ENCODE peak calls at places on chromosomes 7 and 10, in ten cellular contexts. I is type B pancreatic cell, E is breast epithelium, T is coronary artery, L is HCT116, Y is heart left ventricle, N is foreskin fibroblast, O is neural progenitor cell, U is GM10248, X is sigmoid colon. A is an unnamed sample.

GRCh38 chr7:149500201-149500600 is 2.6 kb upstream of the ZNF746 start:
- DNase-seq in I (no peak), E (no peak), T (no peak), L (no peak), Y (no peak), N (no peak), O (no peak), U (no peak), X (no peak), A (no peak)

GRCh38 chr7:54722026-54722425 is 37.0 kb downstream of the SEC61G start:
- DNase-seq in I (no peak), E (no peak), T (no peak), L (no peak), Y (no peak), N (no peak), O (no peak), U (no peak), X (no peak), A (no peak)

GRCh38 chr7:27235387-27236052 is 7.1 kb upstream of the EVX1 start:
- DNase-seq in I (peak), E (no peak), T (no peak), L (peak), Y (no peak), N (no peak), O (peak), U (no peak), X (peak), A (no peak)

GRCh38 chr10:37700886-37701780 is 156.3 kb downstream of the ZNF248 start:
- DNase-seq in I (peak), E (no peak), T (peak), L (no peak), Y (no peak), N (no peak), O (no peak), U (no peak), X (no peak), A (no peak)

GRCh38 chr7:15085361-15085760 is 182.8 kb upstream of the DGKB start:
- DNase-seq in I (no peak), E (no peak), T (no peak), L (no peak), Y (no peak), N (no peak), O (no peak), U (no peak), X (no peak), A (no peak)

GRCh38 chr10:100346351-100346764 is 675 bp upstream of the SCD start:
- DNase-seq in I (peak), E (no peak), T (no peak), L (peak), Y (peak), N (peak), O (peak), U (peak), X (peak), A (peak)

GRCh38 chr10:48444266-48444665 is 137.8 kb downstream of the MAPK8 start:
- DNase-seq in I (no peak), E (no peak), T (no peak), L (peak), Y (no peak), N (no peak), O (peak), U (peak), X (no peak), A (peak)

GRCh38 chr10:89242340-89242680 is 9.3 kb downstream of the LIPA start:
- DNase-seq in I (no peak), E (no peak), T (no peak), L (no peak), Y (no peak), N (no peak), O (peak), U (no peak), X (no peak), A (no peak)

GRCh38 chr10:91593366-91593765 is 39.5 kb downstream of the PPP1R3C start:
- DNase-seq in I (no peak), E (peak), T (no peak), L (no peak), Y (no peak), N (no peak), O (no peak), U (no peak), X (no peak), A (no peak)

GRCh38 chr10:8102708-8103401 is 48.4 kb downstream of the GATA3 start:
- DNase-seq in I (no peak), E (no peak), T (no peak), L (no peak), Y (no peak), N (no peak), O (no peak), U (peak), X (no peak), A (peak)

GRCh38 chr10:513393-513792 is 176.1 kb downstream of the DIP2C start:
- DNase-seq in I (no peak), E (no peak), T (no peak), L (no peak), Y (no peak), N (no peak), O (no peak), U (peak), X (peak), A (peak)

GRCh38 chr7:83413831-83414230 is 235.1 kb downstream of the SEMA3E start:
- DNase-seq in I (no peak), E (no peak), T (no peak), L (no peak), Y (no peak), N (peak), O (no peak), U (no peak), X (no peak), A (no peak)

GRCh38 chr7:16648551-16648950 is 2.6 kb downstream of the BZW2 start:
- DNase-seq in I (no peak), E (no peak), T (no peak), L (no peak), Y (no peak), N (no peak), O (peak), U (no peak), X (no peak), A (no peak)

GRCh38 chr7:44990520-44991023 is 9.4 kb upstream of the CCM2 start:
- DNase-seq in I (no peak), E (no peak), T (no peak), L (no peak), Y (no peak), N (no peak), O (no peak), U (no peak), X (no peak), A (no peak)

GRCh38 chr10:95445837-95446347 is 115.3 kb downstream of the SORBS1 start:
- DNase-seq in I (no peak), E (peak), T (peak), L (peak), Y (no peak), N (peak), O (peak), U (peak), X (peak), A (peak)

GRCh38 chr7:80182630-80183276 is 48.1 kb downstream of the GNAI1 start:
- DNase-seq in I (no peak), E (no peak), T (no peak), L (peak), Y (no peak), N (no peak), O (no peak), U (no peak), X (no peak), A (no peak)

GRCh38 chr7:26100940-26101339 is 51.1 kb upstream of the NFE2L3 start:
- DNase-seq in I (no peak), E (no peak), T (no peak), L (no peak), Y (no peak), N (no peak), O (peak), U (peak), X (no peak), A (no peak)

GRCh38 chr7:158508802-158509385 is 78.7 kb downstream of the PTPRN2 start:
- DNase-seq in I (no peak), E (no peak), T (no peak), L (no peak), Y (no peak), N (no peak), O (no peak), U (no peak), X (no peak), A (no peak)

GRCh38 chr10:102230264-102230860 is 4.3 kb downstream of the ELOVL3 start:
- DNase-seq in I (peak), E (no peak), T (peak), L (peak), Y (peak), N (peak), O (peak), U (peak), X (no peak), A (peak)

GRCh38 chr10:126628746-126629145 is 41.7 kb downstream of the C10orf90 start:
- DNase-seq in I (no peak), E (no peak), T (no peak), L (no peak), Y (no peak), N (no peak), O (no peak), U (no peak), X (no peak), A (no peak)

GRCh38 chr7:8161398-8161828 is 100.6 kb downstream of the ICA1 start:
- DNase-seq in I (no peak), E (no peak), T (no peak), L (no peak), Y (no peak), N (no peak), O (no peak), U (no peak), X (no peak), A (no peak)

GRCh38 chr7:105656922-105657521 is 75.7 kb upstream of the EFCAB10 start:
- DNase-seq in I (no peak), E (no peak), T (no peak), L (peak), Y (no peak), N (no peak), O (peak), U (peak), X (peak), A (peak)

GRCh38 chr7:16660702-16661464 is 14.9 kb downstream of the BZW2 start:
- DNase-seq in I (no peak), E (no peak), T (no peak), L (no peak), Y (no peak), N (peak), O (no peak), U (no peak), X (no peak), A (no peak)

GRCh38 chr7:12032146-12032545 is 178.9 kb upstream of the TMEM106B start:
- DNase-seq in I (no peak), E (no peak), T (no peak), L (no peak), Y (no peak), N (no peak), O (no peak), U (no peak), X (no peak), A (no peak)

GRCh38 chr7:128886391-128887168 is 23.9 kb downstream of the ATP6V1F start:
- DNase-seq in I (no peak), E (no peak), T (no peak), L (no peak), Y (peak), N (no peak), O (no peak), U (no peak), X (peak), A (no peak)

GRCh38 chr10:94429049-94429707 is 26.8 kb downstream of the TBC1D12 start:
- DNase-seq in I (no peak), E (no peak), T (no peak), L (no peak), Y (no peak), N (no peak), O (no peak), U (no peak), X (no peak), A (no peak)

GRCh38 chr10:27865221-27865635 is 119.6 kb upstream of the MKX start:
- DNase-seq in I (no peak), E (no peak), T (no peak), L (peak), Y (no peak), N (peak), O (no peak), U (no peak), X (no peak), A (no peak)

GRCh38 chr7:157850481-157851444 is 514.0 kb downstream of the DNAJB6 start:
- DNase-seq in I (no peak), E (no peak), T (no peak), L (no peak), Y (no peak), N (no peak), O (no peak), U (no peak), X (no peak), A (no peak)

GRCh38 chr7:11753441-11753840 is 78.6 kb downstream of the THSD7A start:
- DNase-seq in I (no peak), E (no peak), T (no peak), L (no peak), Y (no peak), N (no peak), O (peak), U (no peak), X (no peak), A (no peak)

GRCh38 chr10:3948843-3949242 is 163.8 kb upstream of the KLF6 start:
- DNase-seq in I (no peak), E (no peak), T (no peak), L (no peak), Y (no peak), N (no peak), O (no peak), U (no peak), X (no peak), A (no peak)

GRCh38 chr10:7915923-7916322 is 97.6 kb downstream of the TAF3 start:
- DNase-seq in I (no peak), E (no peak), T (no peak), L (no peak), Y (no peak), N (peak), O (no peak), U (no peak), X (no peak), A (no peak)

GRCh38 chr10:128632694-128633093 is 506.5 kb upstream of the MKI67 start:
- DNase-seq in I (no peak), E (no peak), T (no peak), L (no peak), Y (no peak), N (no peak), O (no peak), U (no peak), X (no peak), A (no peak)

GRCh38 chr10:128630787-128631252 is 504.6 kb upstream of the MKI67 start:
- DNase-seq in I (no peak), E (no peak), T (no peak), L (no peak), Y (no peak), N (no peak), O (no peak), U (no peak), X (no peak), A (no peak)

GRCh38 chr10:128629111-128630096 is 503.2 kb upstream of the MKI67 start:
- DNase-seq in I (no peak), E (peak), T (no peak), L (peak), Y (no peak), N (no peak), O (no peak), U (no peak), X (no peak), A (no peak)

GRCh38 chr10:128631801-128632241 is 505.6 kb upstream of the MKI67 start:
- DNase-seq in I (no peak), E (no peak), T (no peak), L (peak), Y (no peak), N (no peak), O (peak), U (no peak), X (no peak), A (no peak)

DNA sequence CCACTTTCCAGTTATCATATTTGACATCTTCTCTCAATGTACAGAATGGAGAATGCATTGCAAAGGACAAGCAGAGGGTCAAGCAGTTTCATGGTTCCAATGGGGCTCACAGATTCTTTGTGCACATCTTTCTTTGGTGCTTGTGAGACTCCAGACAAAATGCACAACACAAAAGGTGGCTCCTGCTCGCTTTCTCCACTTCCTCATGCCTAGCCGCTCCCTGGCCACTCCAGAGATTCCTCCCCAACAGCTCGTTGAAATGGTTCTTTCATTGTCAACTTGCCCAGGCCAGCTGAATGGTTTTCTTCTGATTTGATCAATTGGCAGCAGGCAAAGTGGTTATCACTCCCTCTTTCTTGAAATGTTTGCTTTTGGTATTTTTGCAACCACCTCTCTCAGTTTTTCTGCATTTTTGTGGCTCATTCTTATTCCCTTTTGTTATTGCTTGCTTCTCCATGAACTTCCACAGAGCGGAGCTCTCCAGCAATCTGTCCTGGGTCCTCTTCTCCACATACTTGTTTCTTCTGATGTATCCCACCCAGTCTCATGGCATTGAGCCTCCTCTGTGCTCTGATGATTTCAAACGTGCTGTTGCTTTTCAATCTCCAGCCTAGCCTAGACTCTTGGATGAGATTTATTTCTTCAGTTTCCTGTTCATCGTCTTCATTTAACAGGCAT is 507.8 kb upstream of the MKI67 start:
- DNase-seq in I (no peak), E (no peak), T (no peak), L (no peak), Y (no peak), N (no peak), O (peak), U (no peak), X (no peak), A (no peak)
- TF ChIP-seq CTCF in I (peak), E (no peak), T (no peak), L (peak), Y (peak), N (no peak), O (peak), U (no peak), X (no peak), A (no peak)

GRCh38 chr7:110841840-110842579 is 248.9 kb upstream of the LRRN3 start:
- DNase-seq in I (no peak), E (no peak), T (no peak), L (no peak), Y (no peak), N (no peak), O (peak), U (no peak), X (no peak), A (no peak)

GRCh38 chr7:110842796-110843195 is 248.1 kb upstream of the LRRN3 start:
- DNase-seq in I (no peak), E (no peak), T (no peak), L (no peak), Y (no peak), N (no peak), O (no peak), U (no peak), X (no peak), A (no peak)

GRCh38 chr7:110835209-110835608 is 255.7 kb upstream of the LRRN3 start:
- DNase-seq in I (no peak), E (no peak), T (no peak), L (no peak), Y (no peak), N (no peak), O (no peak), U (no peak), X (no peak), A (no peak)

GRCh38 chr7:110835889-110836288 is 255.0 kb upstream of the LRRN3 start:
- DNase-seq in I (no peak), E (no peak), T (no peak), L (no peak), Y (no peak), N (no peak), O (no peak), U (no peak), X (no peak), A (no peak)

GRCh38 chr7:110839866-110840265 is 251.1 kb upstream of the LRRN3 start:
- DNase-seq in I (no peak), E (no peak), T (no peak), L (no peak), Y (no peak), N (peak), O (peak), U (no peak), X (no peak), A (no peak)
- TF ChIP-seq CTCF in I (peak), E (no peak), T (no peak), L (peak), Y (peak), N (peak), O (peak), U (no peak), X (no peak), A (no peak)

DNA sequence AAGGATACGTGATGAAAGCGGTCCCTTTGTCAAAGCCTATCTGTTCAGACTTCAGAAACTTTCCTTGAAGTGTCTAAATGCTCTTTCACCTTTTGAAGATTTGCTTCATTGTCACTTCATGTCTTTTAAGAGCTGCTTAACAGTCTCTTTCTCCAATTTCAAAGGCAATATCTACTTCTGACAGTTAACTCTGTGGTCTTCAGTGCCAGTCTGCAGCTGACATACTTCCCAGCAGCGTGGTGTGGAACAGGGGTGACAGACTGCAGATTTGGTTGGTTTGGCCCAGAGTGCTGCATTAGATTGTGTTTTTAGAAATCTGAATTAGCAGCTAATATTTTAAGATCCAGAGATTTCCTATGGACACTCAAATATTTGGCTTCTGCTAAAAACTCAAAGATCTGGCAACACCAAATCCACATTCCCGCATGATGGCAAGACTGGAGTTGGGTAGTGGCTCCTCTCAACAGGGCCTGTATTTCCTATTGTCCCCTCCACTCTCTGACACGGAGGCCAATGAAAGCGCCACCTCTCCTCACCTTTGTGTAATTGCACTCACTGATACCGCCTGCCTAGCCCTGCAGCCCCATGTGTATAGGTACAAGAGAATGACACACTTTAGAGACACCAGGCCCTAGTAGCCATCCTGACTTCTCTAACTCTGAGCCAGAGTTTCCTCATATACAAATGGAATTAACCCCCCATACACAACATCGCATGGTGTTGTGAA is 11.5 kb downstream of the SCRN1 start:
- DNase-seq in I (no peak), E (no peak), T (no peak), L (peak), Y (no peak), N (no peak), O (peak), U (no peak), X (no peak), A (no peak)
- TF ChIP-seq CTCF in I (peak), E (no peak), T (no peak), L (peak), Y (no peak), N (no peak), O (peak), U (no peak), X (no peak), A (no peak)

GRCh38 chr10:78049861-78050260 is 16.2 kb downstream of the RPS24 start:
- DNase-seq in I (no peak), E (no peak), T (no peak), L (no peak), Y (no peak), N (no peak), O (no peak), U (no peak), X (no peak), A (no peak)

GRCh38 chr10:78047314-78047891 is 13.7 kb downstream of the RPS24 start:
- DNase-seq in I (peak), E (peak), T (peak), L (peak), Y (peak), N (peak), O (peak), U (peak), X (peak), A (peak)

GRCh38 chr10:78058562-78058961 is 24.9 kb downstream of the RPS24 start:
- DNase-seq in I (no peak), E (no peak), T (no peak), L (no peak), Y (no peak), N (no peak), O (no peak), U (no peak), X (no peak), A (no peak)

DNA sequence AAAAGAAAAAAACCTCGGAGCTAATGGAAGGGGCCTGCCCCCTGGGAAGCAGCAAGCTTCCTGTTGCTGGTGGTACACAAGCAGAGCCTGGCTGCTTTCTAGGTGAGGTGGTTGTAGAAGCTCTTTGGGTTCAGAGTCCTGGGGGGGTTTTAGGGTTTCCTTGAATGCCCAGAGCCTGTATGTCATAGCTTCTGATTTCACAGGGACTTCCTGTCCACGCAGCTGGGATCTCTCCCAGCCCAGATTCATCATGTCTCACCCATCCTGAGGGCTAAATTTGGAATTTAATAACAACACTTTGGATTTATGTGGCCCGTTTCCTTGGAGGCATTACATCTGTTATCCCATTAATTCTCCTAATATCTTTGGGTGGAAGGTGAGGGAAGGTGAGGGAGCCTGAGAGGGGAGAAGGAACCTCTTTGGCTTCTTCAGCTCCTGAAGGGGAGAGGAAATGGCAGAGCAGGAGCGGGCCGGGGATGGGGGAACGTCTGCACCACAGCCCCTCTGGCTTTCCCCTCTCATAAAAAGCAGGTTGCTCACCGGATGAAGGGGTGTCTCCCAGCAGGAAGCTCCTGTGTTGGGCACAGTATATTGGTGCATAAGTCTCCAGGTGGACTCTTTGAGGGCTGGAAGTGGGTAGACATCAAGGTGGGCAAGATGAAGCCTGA is 19.7 kb downstream of the RPS24 start:
- DNase-seq in I (no peak), E (no peak), T (no peak), L (no peak), Y (no peak), N (peak), O (no peak), U (no peak), X (no peak), A (no peak)
- TF ChIP-seq CTCF in I (no peak), E (no peak), T (no peak), L (no peak), Y (no peak), N (no peak), O (no peak), U (no peak), X (no peak), A (no peak)

A was measured in GM13977.